ENCODE peak calls at places on chromosomes 16 and 17, in four cellular contexts. A, O, J and D are unnamed samples.

GRCh38 chr17:8004899-8005298 is 2.5 kb downstream of the GUCY2D start:
- DNase-seq in A (peak; percentile 49), O (no peak), J (no peak), D (no peak)

GRCh38 chr16:69647020-69647419 is 79.3 kb downstream of the NQO1 start:
- DNase-seq in A (no peak), O (no peak), J (no peak), D (no peak)

GRCh38 chr16:30740364-30741251 is 7.6 kb upstream of the PHKG2 start:
- DNase-seq in A (no peak), O (no peak), J (no peak), D (no peak)

GRCh38 chr17:75637143-75637538 is 3.9 kb downstream of the SMIM5 start:
- DNase-seq in A (no peak), O (no peak), J (no peak), D (no peak)

GRCh38 chr17:34245496-34245895 is 9.6 kb upstream of the CCL2 start:
- DNase-seq in A (no peak), O (no peak), J (no peak), D (no peak)

GRCh38 chr17:29840884-29841283 is 89.1 kb downstream of the SSH2 start:
- DNase-seq in A (no peak), O (no peak), J (no peak), D (no peak)

GRCh38 chr17:33452797-33453196 is 159.7 kb upstream of the ASIC2 start:
- DNase-seq in A (no peak), O (no peak), J (no peak), D (no peak)

GRCh38 chr17:64368277-64368676 is 22.4 kb downstream of the PECAM1 start:
- DNase-seq in A (no peak), O (no peak), J (no peak), D (no peak)

GRCh38 chr16:67486805-67487204 is 3.5 kb upstream of the AGRP start:
- DNase-seq in A (no peak), O (no peak), J (no peak), D (no peak)

GRCh38 chr16:30005341-30006094 is 5.3 kb downstream of the DOC2A start:
- DNase-seq in A (no peak), O (peak; percentile 91), J (peak; percentile 22), D (peak; percentile 35)

GRCh38 chr17:64005734-64006167 is 7.6 kb downstream of the PRR29 start:
- DNase-seq in A (no peak), O (peak; percentile 76), J (no peak), D (no peak)

DNA sequence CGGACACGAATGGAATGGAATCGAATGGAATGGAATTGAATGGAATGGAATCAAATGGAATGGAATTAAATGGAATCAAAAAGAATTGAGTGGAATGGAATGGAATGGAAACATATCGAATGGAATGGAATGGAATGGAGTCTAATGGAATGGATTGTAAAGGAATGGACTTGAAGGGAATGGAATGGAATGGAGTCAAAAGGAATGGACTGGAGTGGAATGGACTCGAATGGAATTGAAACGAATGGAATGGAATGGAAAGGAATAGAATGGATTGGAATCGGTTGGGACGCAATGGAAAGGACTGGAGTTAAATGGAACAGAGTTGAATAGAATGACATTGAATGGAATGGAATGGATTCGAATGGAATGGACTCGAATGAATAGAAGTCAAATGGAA is 486.9 kb upstream of the WSB1 start:
- DNase-seq in A (no peak), O (no peak), J (no peak), D (no peak)
- H3K9me3 ChIP-seq in A (peaks cover 66% of the 10 kb centered on the region), O (peaks cover 10% of the 10 kb centered on the region), J (peaks cover 29% of the 10 kb centered on the region), D (no peaks in the 10 kb centered on the region)

DNA sequence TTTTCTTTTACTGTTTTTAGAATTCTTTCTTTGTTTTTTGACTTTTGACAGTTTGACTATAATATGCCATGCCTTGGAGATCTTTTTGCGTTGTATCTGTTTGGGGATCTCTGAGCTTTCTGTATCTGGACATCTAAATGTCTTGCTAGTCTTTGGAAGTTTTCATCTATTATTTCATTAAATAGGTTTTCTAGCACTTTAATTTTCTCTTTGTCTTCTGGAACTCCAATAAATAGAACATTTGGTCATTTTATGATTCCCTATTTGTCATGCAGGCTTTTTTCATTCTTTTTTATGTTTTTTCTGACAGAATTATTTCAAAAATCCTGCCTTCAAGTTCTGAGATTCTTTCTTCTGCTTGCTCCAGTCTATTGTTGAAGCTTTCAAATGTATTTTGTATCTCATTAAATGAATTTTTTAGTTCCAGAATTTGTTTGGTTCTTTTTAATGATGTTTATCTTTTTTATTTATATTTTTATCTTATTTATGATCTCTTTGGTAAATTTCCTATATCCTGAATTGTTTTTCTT is 201.4 kb downstream of the CHD9NB start:
- DNase-seq in A (no peak), O (no peak), J (no peak), D (no peak)
- H3K9me3 ChIP-seq in A (peaks cover 15% of the 10 kb centered on the region), O (no peaks in the 10 kb centered on the region), J (peaks cover 4% of the 10 kb centered on the region), D (peaks cover 3% of the 10 kb centered on the region)

DNA sequence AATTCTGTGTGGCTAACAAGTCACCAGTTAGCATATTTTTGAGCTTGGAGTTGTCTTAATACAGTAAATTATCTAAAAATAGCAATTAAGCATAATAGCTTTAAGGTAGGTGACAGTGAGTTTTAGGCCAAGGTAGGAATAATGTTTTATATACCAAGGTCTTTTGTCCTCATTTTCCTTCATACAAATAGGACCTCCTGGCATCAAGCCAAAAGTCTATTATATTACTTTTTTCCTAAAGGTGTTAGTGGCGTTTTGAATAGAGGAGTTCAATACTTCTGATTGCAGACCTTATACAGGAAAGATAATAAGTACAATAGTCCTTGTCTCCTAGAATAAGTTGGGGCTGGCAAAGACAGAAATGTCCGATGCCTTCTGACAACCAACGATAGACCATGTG is 2277.7 kb downstream of the TP53TG3F start:
- DNase-seq in A (no peak), O (no peak), J (no peak), D (no peak)
- H3K9me3 ChIP-seq in A (peaks cover 34% of the 10 kb centered on the region), O (no peaks in the 10 kb centered on the region), J (no peaks in the 10 kb centered on the region), D (peaks cover 11% of the 10 kb centered on the region)

DNA sequence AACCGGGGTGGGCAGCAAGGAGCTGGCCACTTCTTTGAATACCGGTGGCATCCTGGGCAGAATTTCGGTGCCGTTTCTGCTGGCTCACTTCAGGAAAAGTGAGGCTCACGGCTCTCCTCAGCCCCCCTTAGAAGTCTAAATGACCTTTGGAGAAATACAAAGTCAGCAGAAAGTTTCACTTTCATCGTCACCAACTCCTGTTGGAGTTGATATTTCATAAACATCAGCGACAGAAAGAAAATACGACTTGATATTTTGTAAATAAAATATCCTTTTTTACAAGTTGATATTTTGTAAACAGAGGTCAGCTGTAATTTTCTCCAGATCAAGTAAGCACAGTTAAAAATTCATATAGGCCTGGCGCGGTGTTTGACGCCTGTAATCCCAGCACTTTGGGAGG is 781 bp downstream of the ZNF75A start:
- DNase-seq in A (no peak), O (no peak), J (no peak), D (no peak)
- H3K9me3 ChIP-seq in A (peaks cover 73% of the 10 kb centered on the region), O (peaks cover 14% of the 10 kb centered on the region), J (peaks cover 19% of the 10 kb centered on the region), D (peaks cover 16% of the 10 kb centered on the region)

GRCh38 chr16:12764813-12765212 is 38.9 kb downstream of the CPPED1 start:
- DNase-seq in A (no peak), O (no peak), J (no peak), D (no peak)

GRCh38 chr16:12766853-12767252 is 36.8 kb downstream of the CPPED1 start:
- DNase-seq in A (no peak), O (no peak), J (no peak), D (no peak)

GRCh38 chr16:12771341-12771798 is 32.3 kb downstream of the CPPED1 start:
- DNase-seq in A (no peak), O (no peak), J (no peak), D (no peak)

GRCh38 chr16:12763517-12763916 is 40.2 kb downstream of the CPPED1 start:
- DNase-seq in A (no peak), O (peak; percentile 68), J (no peak), D (no peak)

DNA sequence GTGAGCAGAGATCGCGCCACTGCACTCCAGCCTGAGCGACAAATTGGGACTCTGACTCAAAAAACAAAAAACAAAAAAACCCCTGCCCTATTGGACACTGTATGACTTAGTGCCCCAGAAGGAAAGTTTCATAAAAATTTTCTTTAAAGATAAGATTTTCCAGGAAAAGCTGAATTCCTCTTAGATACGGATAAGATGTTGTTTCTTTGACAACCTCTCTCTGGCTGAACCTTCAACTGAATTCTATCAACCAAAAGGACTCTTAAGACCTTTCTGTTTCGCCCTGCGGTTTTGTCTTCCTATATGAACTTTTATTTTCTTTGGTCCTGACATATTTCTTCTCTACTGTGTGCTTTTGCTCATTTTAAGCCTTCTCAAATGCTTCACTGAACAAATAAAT is 35.8 kb downstream of the CPPED1 start:
- DNase-seq in A (no peak), O (no peak), J (no peak), D (no peak)
- H3K9me3 ChIP-seq in A (peaks cover 7% of the 10 kb centered on the region), O (no peaks in the 10 kb centered on the region), J (no peaks in the 10 kb centered on the region), D (no peaks in the 10 kb centered on the region)